ENCODE peak calls at places on chromosome 2, in eight cellular contexts. T, R, D, F, N, K, E and J are unnamed samples.

GRCh38 chr2:62293490-62294212 is 97.7 kb downstream of the B3GNT2 start:
- DNase-seq in T (peak), R (no peak), D (peak), F (peak), N (peak), K (no peak), E (peak), J (peak)

GRCh38 chr2:96108578-96109561 is 7.5 kb downstream of the ADRA2B start:
- DNase-seq in T (no peak), R (no peak), D (no peak), F (peak), N (peak), K (no peak), E (peak), J (no peak)

GRCh38 chr2:152585830-152586484 is 131.3 kb downstream of the PRPF40A start:
- DNase-seq in T (peak), R (no peak), D (no peak), F (no peak), N (no peak), K (no peak), E (peak), J (peak)

GRCh38 chr2:83742117-83742782 is 716.8 kb downstream of the SUCLG1 start:
- DNase-seq in T (no peak), R (no peak), D (no peak), F (peak), N (no peak), K (no peak), E (peak), J (no peak)

GRCh38 chr2:4549811-4550210 is 846.4 kb downstream of the DCDC2C start:
- DNase-seq in T (no peak), R (no peak), D (no peak), F (no peak), N (no peak), K (no peak), E (no peak), J (no peak)

GRCh38 chr2:231411871-231412615 is 16.5 kb downstream of the B3GNT7 start:
- DNase-seq in T (peak), R (peak), D (peak), F (peak), N (peak), K (peak), E (peak), J (peak)

GRCh38 chr2:204023088-204023487 is 86.5 kb downstream of the ICOS start:
- DNase-seq in T (no peak), R (no peak), D (no peak), F (no peak), N (no peak), K (no peak), E (no peak), J (no peak)

GRCh38 chr2:10654069-10654468 is 35.7 kb downstream of the NOL10 start:
- DNase-seq in T (no peak), R (no peak), D (no peak), F (no peak), N (no peak), K (no peak), E (no peak), J (no peak)

GRCh38 chr2:171069286-171069956 is 91.3 kb downstream of the TLK1 start:
- DNase-seq in T (no peak), R (no peak), D (no peak), F (no peak), N (no peak), K (no peak), E (no peak), J (no peak)

GRCh38 chr2:76870581-76870980 is 651.6 kb downstream of the LRRTM4 start:
- DNase-seq in T (no peak), R (no peak), D (no peak), F (no peak), N (no peak), K (no peak), E (no peak), J (no peak)

GRCh38 chr2:99819766-99820165 is 322.6 kb downstream of the AFF3 start:
- DNase-seq in T (peak), R (no peak), D (no peak), F (no peak), N (no peak), K (no peak), E (no peak), J (no peak)

GRCh38 chr2:96816836-96817702 is 1.0 kb downstream of the CNNM3 start:
- DNase-seq in T (peak), R (no peak), D (no peak), F (no peak), N (no peak), K (no peak), E (no peak), J (no peak)

GRCh38 chr2:25379535-25379934 is 37.8 kb upstream of the DNMT3A start:
- DNase-seq in T (no peak), R (no peak), D (no peak), F (peak), N (no peak), K (no peak), E (no peak), J (no peak)

GRCh38 chr2:105653313-105653712 is 91.4 kb upstream of the NCK2 start:
- DNase-seq in T (no peak), R (no peak), D (no peak), F (no peak), N (no peak), K (no peak), E (no peak), J (no peak)

GRCh38 chr2:172299741-172300140 is 127.6 kb upstream of the ITGA6 start:
- DNase-seq in T (no peak), R (no peak), D (no peak), F (no peak), N (no peak), K (no peak), E (no peak), J (no peak)

GRCh38 chr2:10267551-10268465 is 34.9 kb upstream of the HPCAL1 start:
- DNase-seq in T (peak), R (no peak), D (peak), F (peak), N (no peak), K (peak), E (peak), J (no peak)

GRCh38 chr2:239187464-239188253 is 213.2 kb downstream of the HDAC4 start:
- DNase-seq in T (no peak), R (no peak), D (no peak), F (no peak), N (no peak), K (no peak), E (no peak), J (no peak)

GRCh38 chr2:202037086-202037485 is 3.4 kb downstream of the FZD7 start:
- DNase-seq in T (no peak), R (no peak), D (no peak), F (no peak), N (no peak), K (no peak), E (no peak), J (no peak)

GRCh38 chr2:68837861-68838341 is 33.3 kb downstream of the BMP10 start:
- DNase-seq in T (no peak), R (no peak), D (no peak), F (no peak), N (no peak), K (no peak), E (no peak), J (no peak)

GRCh38 chr2:103121106-103121505 is 359.3 kb downstream of the TMEM182 start:
- DNase-seq in T (no peak), R (no peak), D (no peak), F (no peak), N (no peak), K (no peak), E (no peak), J (no peak)

GRCh38 chr2:164495491-164496223 is 125.6 kb downstream of the GRB14 start:
- DNase-seq in T (no peak), R (no peak), D (no peak), F (no peak), N (peak), K (no peak), E (no peak), J (peak)

GRCh38 chr2:28293416-28293815 is 99.2 kb upstream of the FOSL2 start:
- DNase-seq in T (no peak), R (no peak), D (no peak), F (no peak), N (no peak), K (no peak), E (no peak), J (no peak)

DNA sequence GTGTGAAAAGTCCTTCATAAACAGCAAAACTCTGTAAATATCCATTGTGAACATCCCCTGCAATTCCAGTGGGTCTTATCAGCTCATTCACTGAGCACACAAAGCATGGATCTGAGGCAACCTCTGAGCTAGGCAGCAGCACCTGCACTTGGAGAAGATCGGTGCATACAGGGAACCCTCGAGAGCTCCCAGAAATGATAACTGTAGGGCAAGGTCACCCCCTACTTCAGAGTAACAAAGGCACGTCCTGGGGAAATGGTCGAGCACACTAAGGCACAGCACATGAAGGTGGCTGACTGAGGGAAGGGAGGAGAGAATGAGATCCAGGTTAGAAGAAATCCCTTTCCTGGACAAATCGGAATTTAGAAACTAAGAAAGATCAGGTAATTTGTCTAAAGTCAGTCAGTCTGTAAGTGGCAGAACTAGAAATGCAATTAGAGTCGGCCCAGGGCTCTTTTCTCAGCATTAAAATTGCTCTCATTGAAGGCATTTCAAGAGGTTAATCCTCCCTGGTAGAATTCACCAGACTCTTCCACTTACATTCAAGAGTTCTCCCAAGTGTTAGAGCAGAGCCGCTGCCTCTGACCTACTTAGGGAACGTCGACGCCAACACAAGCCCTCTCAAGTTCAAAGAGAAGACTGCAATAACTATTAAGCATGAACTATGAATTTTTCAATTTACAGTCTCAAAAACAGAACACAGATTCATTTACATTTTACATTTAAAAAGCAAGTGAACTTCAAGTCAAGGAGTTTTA is 45.9 kb downstream of the PXDN start:
- DNase-seq in T (peak), R (no peak), D (no peak), F (no peak), N (peak), K (no peak), E (no peak), J (no peak)
- H3K27ac ChIP-seq in T (no peak), R (no peak), D (no peak), F (no peak), N (peak), K (no peak), E (no peak), J (no peak)

GRCh38 chr2:237735762-237736161 is 62.8 kb upstream of the RBM44 start:
- DNase-seq in T (no peak), R (no peak), D (no peak), F (no peak), N (no peak), K (no peak), E (no peak), J (no peak)

GRCh38 chr2:237739101-237739500 is 59.5 kb upstream of the RBM44 start:
- DNase-seq in T (no peak), R (peak), D (no peak), F (peak), N (no peak), K (no peak), E (peak), J (no peak)

GRCh38 chr2:237736783-237737182 is 61.8 kb upstream of the RBM44 start:
- DNase-seq in T (no peak), R (no peak), D (no peak), F (no peak), N (no peak), K (no peak), E (no peak), J (no peak)

GRCh38 chr2:237738255-237738654 is 60.3 kb upstream of the RBM44 start:
- DNase-seq in T (no peak), R (no peak), D (no peak), F (no peak), N (no peak), K (no peak), E (no peak), J (no peak)

DNA sequence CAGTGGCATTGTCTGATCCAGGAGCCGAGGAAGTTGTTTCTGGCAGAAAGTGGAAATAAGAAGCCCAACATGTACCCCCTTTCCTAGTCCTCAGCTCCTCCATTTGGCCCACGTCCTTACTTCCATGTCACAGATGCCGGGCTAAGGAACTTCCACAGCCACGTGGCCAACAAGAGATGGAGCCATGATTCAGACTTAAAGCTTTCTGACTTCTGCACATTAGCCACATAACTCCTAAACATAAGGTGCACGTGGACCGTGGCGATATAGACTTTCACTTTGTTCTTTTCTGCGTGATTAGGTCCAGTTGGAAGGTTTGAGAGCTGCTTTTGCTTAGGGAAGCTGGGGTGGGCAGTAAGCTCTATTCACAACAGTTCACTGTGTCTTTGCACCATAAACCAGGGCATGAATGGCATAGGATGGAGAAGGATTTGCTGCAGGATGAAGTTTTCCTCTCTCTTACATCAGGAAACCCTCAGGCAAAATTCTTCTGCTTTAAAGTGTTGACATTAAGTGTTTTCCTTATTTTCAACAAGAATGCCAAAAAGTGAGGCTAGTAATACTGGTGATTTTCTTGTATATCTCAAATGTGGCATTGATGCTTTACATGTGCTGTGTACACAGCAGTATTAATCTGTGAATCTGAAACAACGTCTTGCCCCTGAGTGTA is 61.2 kb upstream of the RBM44 start:
- DNase-seq in T (no peak), R (no peak), D (no peak), F (no peak), N (no peak), K (no peak), E (no peak), J (no peak)
- H3K27ac ChIP-seq in T (no peak), R (no peak), D (no peak), F (peak), N (peak), K (no peak), E (peak), J (no peak)

DNA sequence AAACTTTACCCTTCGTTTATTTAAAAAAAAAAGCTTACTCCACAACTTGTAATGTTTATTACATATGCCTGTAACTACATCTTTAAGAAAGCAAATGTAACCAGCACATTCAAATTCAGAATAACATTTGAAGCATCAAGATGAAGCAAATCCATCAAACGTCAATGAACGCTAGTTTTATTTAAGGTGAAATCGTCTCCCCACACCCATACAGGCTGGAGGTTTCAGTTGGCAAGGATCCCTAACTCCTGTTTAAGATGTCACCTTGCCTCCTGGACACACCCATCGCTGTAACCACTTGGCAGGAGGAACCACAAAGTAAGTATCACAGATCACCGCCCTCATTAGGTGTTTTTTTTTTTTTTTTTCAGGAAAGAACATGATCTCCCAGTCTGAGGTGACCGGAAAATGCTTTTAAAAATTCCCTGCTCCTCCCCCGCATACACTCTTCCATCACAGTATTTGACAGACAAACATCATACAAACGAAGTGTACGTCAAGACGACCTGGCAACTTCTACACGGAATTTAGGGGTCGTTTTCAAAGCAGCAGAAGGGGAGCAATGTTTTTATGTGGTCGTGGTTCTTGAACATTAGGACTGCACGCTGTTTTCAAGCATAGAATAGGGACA is 19.7 kb upstream of the STPG4 start:
- DNase-seq in T (peak), R (no peak), D (peak), F (no peak), N (no peak), K (no peak), E (peak), J (no peak)
- H3K27ac ChIP-seq in T (peak), R (peak), D (peak), F (peak), N (peak), K (peak), E (peak), J (peak)

DNA sequence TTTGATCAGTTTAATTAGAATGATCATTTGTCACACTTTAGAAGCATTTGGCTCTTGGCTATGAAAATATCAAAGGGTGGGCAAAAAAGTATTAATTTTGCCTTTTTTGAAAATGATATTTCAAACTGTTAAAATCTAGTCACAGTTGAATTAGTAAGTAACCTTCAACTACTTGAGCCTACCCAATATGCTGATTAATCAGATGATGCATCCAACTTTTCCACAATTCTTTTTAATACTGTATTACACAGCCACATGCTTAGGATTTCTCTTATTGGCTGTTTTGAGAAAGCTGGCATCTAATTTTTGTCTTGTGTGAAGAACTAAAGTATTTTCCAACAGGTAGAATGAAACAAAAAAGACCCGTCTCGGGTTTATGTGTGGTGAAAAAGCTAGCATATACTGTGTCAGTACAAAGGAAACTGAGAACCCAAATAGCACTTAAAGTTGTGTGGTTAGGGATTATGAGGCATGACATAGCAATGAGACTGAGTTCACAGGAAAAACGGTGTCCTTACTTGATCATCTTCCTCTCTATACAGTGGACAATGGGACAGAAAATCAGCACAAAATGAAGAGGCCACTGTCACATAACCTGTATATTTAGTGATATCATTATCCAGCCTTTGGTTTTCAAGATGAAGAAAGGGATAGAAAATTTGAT is 11.7 kb downstream of the OSBPL6 start:
- DNase-seq in T (no peak), R (no peak), D (no peak), F (no peak), N (no peak), K (no peak), E (no peak), J (no peak)
- H3K27ac ChIP-seq in T (no peak), R (no peak), D (no peak), F (peak), N (no peak), K (no peak), E (no peak), J (no peak)

GRCh38 chr2:234451852-234452625 is 44.8 kb downstream of the ARL4C start:
- DNase-seq in T (no peak), R (no peak), D (no peak), F (no peak), N (no peak), K (no peak), E (no peak), J (no peak)
- H3K27ac ChIP-seq in T (no peak), R (no peak), D (no peak), F (no peak), N (no peak), K (no peak), E (no peak), J (no peak)

GRCh38 chr2:110677080-110677479 is 783 bp downstream of the BUB1 start:
- DNase-seq in T (no peak), R (no peak), D (no peak), F (no peak), N (no peak), K (no peak), E (no peak), J (no peak)
- H3K27ac ChIP-seq in T (no peak), R (no peak), D (no peak), F (no peak), N (no peak), K (no peak), E (no peak), J (no peak)

GRCh38 chr2:46106690-46107089 is 190.5 kb upstream of the EPAS1 start:
- DNase-seq in T (no peak), R (no peak), D (no peak), F (no peak), N (no peak), K (no peak), E (no peak), J (no peak)
- H3K27ac ChIP-seq in T (no peak), R (no peak), D (no peak), F (no peak), N (no peak), K (no peak), E (no peak), J (no peak)

GRCh38 chr2:118854507-118855300 is 7.3 kb upstream of the EN1 start:
- DNase-seq in T (no peak), R (no peak), D (no peak), F (no peak), N (no peak), K (no peak), E (no peak), J (no peak)
- H3K27ac ChIP-seq in T (no peak), R (no peak), D (no peak), F (no peak), N (no peak), K (no peak), E (no peak), J (no peak)

GRCh38 chr2:44778221-44778654 is 163.3 kb upstream of the SIX3 start:
- DNase-seq in T (no peak), R (no peak), D (no peak), F (no peak), N (peak), K (no peak), E (no peak), J (no peak)
- H3K27ac ChIP-seq in T (no peak), R (no peak), D (no peak), F (no peak), N (no peak), K (no peak), E (no peak), J (no peak)